ENCODE peak calls at places on chromosomes 5 and 9, in nine cellular contexts. U, E, W, X, V, S, C, T and M are unnamed samples.
A peak's percentile ranks its signal among the peaks of the same experiment; 100 is the strongest.

GRCh38 chr5:10702911-10703491 is 58.0 kb downstream of the DAP start:
- DNase-seq in S (no peak), U (peak; percentile 61), V (peak; percentile 83), T (no peak), X (no peak), C (no peak), E (no peak), W (no peak), M (no peak)

GRCh38 chr9:89878687-89879086 is 273.9 kb downstream of the GADD45G start:
- DNase-seq in S (peak; percentile 54), W (peak; percentile 80), X (no peak), C (no peak), E (peak; percentile 75), U (peak; percentile 79), V (no peak), T (no peak), M (no peak)

GRCh38 chr9:97673922-97674321 is 23.2 kb downstream of the XPA start:
- DNase-seq in X (no peak), T (no peak), U (no peak), S (no peak), W (no peak), V (no peak), C (no peak), E (no peak), M (no peak)

GRCh38 chr9:135692410-135692809 is 6.9 kb downstream of the SOHLH1 start:
- DNase-seq in S (no peak), E (no peak), C (peak; percentile 13), V (peak; percentile 43), U (no peak), W (no peak), X (no peak), T (no peak), M (no peak)

GRCh38 chr9:136543280-136543679 is 2.6 kb downstream of the NOTCH1 start:
- DNase-seq in C (no peak), U (peak; percentile 43), W (no peak), T (no peak), E (no peak), X (no peak), S (no peak), V (no peak), M (no peak)

GRCh38 chr5:157469687-157470086 is 9.7 kb downstream of the NIPAL4 start:
- DNase-seq in T (no peak), V (no peak), X (no peak), E (no peak), S (no peak), W (no peak), U (no peak), C (no peak), M (no peak)

GRCh38 chr9:126558051-126558665 is 55.6 kb upstream of the LMX1B start:
- DNase-seq in T (peak; percentile 76), S (peak; percentile 70), U (peak; percentile 83), V (peak; percentile 14), C (peak; percentile 51), X (peak; percentile 27), E (peak; percentile 49), W (peak; percentile 50), M (peak; percentile 67)

GRCh38 chr5:16593013-16593412 is 23.8 kb downstream of the RETREG1 start:
- DNase-seq in T (no peak), S (no peak), W (no peak), C (no peak), U (no peak), V (peak; percentile 80), X (no peak), E (no peak), M (no peak)

GRCh38 chr9:136544549-136545064 is 1.2 kb downstream of the NOTCH1 start:
- DNase-seq in C (peak; percentile 62), S (peak; percentile 84), X (no peak), W (peak; percentile 79), V (no peak), E (peak; percentile 87), U (peak; percentile 91), T (no peak), M (peak; percentile 25)

GRCh38 chr5:44884036-44884435 is 75.3 kb downstream of the MRPS30 start:
- DNase-seq in E (no peak), X (no peak), U (no peak), W (no peak), V (no peak), T (no peak), S (no peak), C (peak; percentile 25), M (no peak)

GRCh38 chr5:133066045-133066444 is 14.2 kb downstream of the HSPA4 start:
- DNase-seq in V (no peak), S (no peak), C (no peak), X (no peak), T (no peak), U (no peak), W (no peak), E (no peak), M (no peak)

GRCh38 chr5:100797863-100798262 is 105.2 kb downstream of the ST8SIA4 start:
- DNase-seq in C (no peak), U (no peak), T (no peak), E (no peak), S (no peak), V (peak; percentile 86), W (no peak), X (no peak), M (no peak)

GRCh38 chr5:61301820-61302563 is 30.1 kb upstream of the ZSWIM6 start:
- DNase-seq in U (peak; percentile 84), S (peak; percentile 71), W (no peak), C (no peak), V (peak; percentile 100), E (peak; percentile 33), T (no peak), X (no peak), M (no peak)

GRCh38 chr9:34380034-34380510 is 3.4 kb upstream of the MYORG start:
- DNase-seq in U (no peak), X (no peak), C (no peak), W (no peak), T (peak; percentile 29), V (no peak), E (no peak), S (peak; percentile 54), M (peak; percentile 21)

GRCh38 chr5:132473019-132473531 is 17.5 kb downstream of the IRF1 start:
- DNase-seq in T (no peak), E (no peak), V (no peak), X (no peak), W (no peak), U (no peak), S (no peak), C (peak; percentile 96), M (peak; percentile 78)

GRCh38 chr9:109289931-109290330 is 30.9 kb downstream of the EPB41L4B start:
- DNase-seq in V (no peak), S (no peak), E (no peak), X (no peak), T (no peak), C (no peak), W (no peak), U (no peak), M (no peak)

GRCh38 chr5:149611327-149611726 is 30.0 kb downstream of the ARHGEF37 start:
- DNase-seq in X (no peak), T (no peak), W (no peak), S (no peak), C (no peak), V (peak; percentile 80), E (no peak), U (no peak), M (no peak)

DNA sequence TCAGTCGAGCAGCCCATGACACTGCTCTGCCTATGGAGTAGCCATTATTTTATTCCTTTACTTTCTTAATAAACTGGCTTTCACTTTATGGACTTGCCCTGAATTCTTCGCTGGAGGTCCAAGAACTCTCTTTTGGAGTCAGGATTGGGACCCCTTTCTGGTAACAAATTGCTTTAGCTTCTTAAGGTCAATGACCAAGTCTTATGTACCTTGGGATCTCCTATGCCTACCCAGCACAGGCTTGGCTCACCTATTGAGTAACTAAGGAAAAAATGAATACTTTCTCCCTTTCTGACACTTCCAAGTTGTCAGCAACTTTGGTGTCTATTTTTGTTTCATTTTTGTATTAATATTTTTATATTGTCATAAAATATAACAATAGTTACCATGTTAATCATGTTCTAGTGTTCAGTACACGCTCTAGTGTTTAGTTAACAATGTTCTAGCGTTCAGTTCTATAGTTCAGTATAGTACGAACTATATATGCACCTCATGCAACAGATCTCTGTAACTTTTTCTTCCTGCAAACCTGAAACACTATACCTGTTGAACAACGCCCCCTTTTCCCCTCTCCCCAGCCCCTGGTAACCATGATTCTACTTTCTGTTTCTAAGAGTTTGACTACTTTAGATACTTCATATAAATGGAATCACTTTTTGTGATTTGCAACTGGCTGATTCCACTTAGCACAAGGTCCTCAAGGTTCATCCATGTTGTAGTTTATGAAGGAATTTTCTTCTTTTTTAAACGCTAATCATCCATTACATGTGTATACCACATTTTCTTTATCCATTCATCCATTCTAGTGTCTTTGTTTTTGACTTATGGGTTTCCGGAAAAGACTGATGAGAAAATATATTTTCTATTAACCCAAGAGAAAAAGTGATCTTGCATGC is 1.8 kb upstream of the RHOBTB3 start:
- DNase-seq in T (no peak), X (no peak), U (no peak), E (no peak), S (no peak), V (no peak), C (no peak), W (no peak), M (no peak)
- H3K27ac ChIP-seq in T (no peak overlapping the region), X (peak overlapping the region; percentile 70), U (peak overlapping the region; percentile 67), E (peak overlapping the region; percentile 95), S (no peak overlapping the region), V (no peak overlapping the region), C (no peak overlapping the region), W (peak overlapping the region; percentile 94), M (no peak overlapping the region)

GRCh38 chr5:6260846-6261245 is 117.5 kb downstream of the MED10 start:
- DNase-seq in E (no peak), W (no peak), U (no peak), C (no peak), V (no peak), T (no peak), X (no peak), S (no peak), M (no peak)
- H3K27ac ChIP-seq in E (no peak overlapping the region), W (no peak overlapping the region), U (no peak overlapping the region), C (no peak overlapping the region), V (no peak overlapping the region), T (no peak overlapping the region), X (no peak overlapping the region), S (no peak overlapping the region), M (no peak overlapping the region)

DNA sequence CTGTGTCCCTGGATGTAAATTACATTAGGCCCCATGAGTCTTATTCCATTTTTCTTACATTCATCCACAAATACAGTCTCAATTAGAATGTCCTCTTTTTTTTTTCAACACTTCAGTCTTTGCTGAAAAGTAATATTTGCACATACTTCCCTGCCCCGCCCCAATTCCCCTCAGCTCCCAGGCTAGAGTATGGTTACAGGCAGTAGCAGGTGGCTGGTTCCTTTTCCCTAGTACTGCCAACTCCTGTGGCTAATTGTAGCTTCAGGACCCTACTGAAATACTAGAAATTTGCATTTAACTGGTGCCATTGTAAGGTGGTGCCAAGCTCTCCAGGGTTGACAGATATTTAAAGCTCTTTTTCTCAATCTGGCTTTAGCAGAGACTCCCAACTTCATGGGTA is 80.3 kb downstream of the FAM81B start:
- DNase-seq in W (no peak), X (no peak), T (no peak), U (no peak), C (no peak), S (peak; percentile 53), V (peak; percentile 3), E (no peak), M (no peak)
- H3K27ac ChIP-seq in W (no peak overlapping the region), X (no peak overlapping the region), T (no peak overlapping the region), U (no peak overlapping the region), C (no peak overlapping the region), S (no peak overlapping the region), V (no peak overlapping the region), E (no peak overlapping the region), M (no peak overlapping the region)

DNA sequence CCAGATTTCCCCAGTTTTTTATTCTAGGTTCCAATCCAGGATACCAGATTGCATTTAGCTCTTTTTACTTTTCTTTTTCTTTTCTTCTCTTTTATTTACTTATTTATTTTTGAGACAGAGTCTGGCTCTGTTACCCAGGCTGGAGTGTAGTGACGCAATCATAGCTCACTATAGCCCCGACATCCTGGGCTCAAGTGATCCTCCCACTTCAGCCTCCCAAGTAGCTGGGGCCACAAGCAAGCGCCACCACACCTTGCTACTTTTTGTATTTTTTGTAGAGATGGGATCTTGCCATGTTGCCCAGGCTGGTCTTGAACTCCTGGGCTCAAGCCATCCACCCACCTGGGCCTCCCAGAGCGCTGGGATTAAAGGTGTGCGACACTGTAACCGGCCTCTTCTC is 48.4 kb downstream of the GSN start:
- DNase-seq in T (no peak), C (no peak), X (no peak), V (no peak), S (peak; percentile 10), E (no peak), W (no peak), U (no peak), M (no peak)
- H3K27ac ChIP-seq in T (no peak overlapping the region), C (no peak overlapping the region), X (no peak overlapping the region), V (no peak overlapping the region), S (no peak overlapping the region), E (peak overlapping the region; percentile 47), W (peak overlapping the region; percentile 97), U (no peak overlapping the region), M (no peak overlapping the region)